ENCODE peak calls at places on chromosomes 2 and 18, in five cellular contexts. One of them, this sample, is unnamed.

GRCh38 chr2:18740428-18740827 is 151.1 kb upstream of the NT5C1B start:
- DNase-seq in HCT116: no peak
- DNase-seq in fibroblast of lung: peak
- DNase-seq in K562: no peak
- DNase-seq in neural progenitor cell: no peak
- DNase-seq in this sample: no peak

GRCh38 chr2:28802975-28803429 is 7.6 kb upstream of the SPDYA start:
- DNase-seq in K562: no peak
- DNase-seq in neural progenitor cell: no peak
- DNase-seq in fibroblast of lung: peak
- DNase-seq in HCT116: no peak
- DNase-seq in this sample: peak

GRCh38 chr2:71453404-71454220 is at the start of gene DYSF:
- DNase-seq in K562: peak
- DNase-seq in neural progenitor cell: peak
- DNase-seq in fibroblast of lung: peak
- DNase-seq in HCT116: no peak
- DNase-seq in this sample: no peak

GRCh38 chr18:76619342-76620315 is 124.6 kb upstream of the ZNF516 start:
- DNase-seq in K562: no peak
- DNase-seq in HCT116: no peak
- DNase-seq in neural progenitor cell: peak
- DNase-seq in fibroblast of lung: peak
- DNase-seq in this sample: no peak

GRCh38 chr2:222433381-222434173 is 9.2 kb downstream of the SGPP2 start:
- DNase-seq in K562: no peak
- DNase-seq in HCT116: no peak
- DNase-seq in fibroblast of lung: no peak
- DNase-seq in neural progenitor cell: no peak
- DNase-seq in this sample: no peak

GRCh38 chr18:54280206-54280550 is 10.9 kb downstream of the POLI start:
- DNase-seq in neural progenitor cell: peak
- DNase-seq in K562: no peak
- DNase-seq in HCT116: no peak
- DNase-seq in fibroblast of lung: no peak
- DNase-seq in this sample: no peak

GRCh38 chr2:238593678-238594077 is 167.0 kb downstream of the ASB1 start:
- DNase-seq in HCT116: no peak
- DNase-seq in fibroblast of lung: no peak
- DNase-seq in neural progenitor cell: no peak
- DNase-seq in K562: no peak
- DNase-seq in this sample: no peak

GRCh38 chr2:205704101-205704741 is 21.9 kb downstream of the NRP2 start:
- DNase-seq in neural progenitor cell: no peak
- DNase-seq in K562: no peak
- DNase-seq in fibroblast of lung: no peak
- DNase-seq in HCT116: no peak
- DNase-seq in this sample: no peak

GRCh38 chr2:117770696-117771095 is 43.8 kb upstream of the DDX18 start:
- DNase-seq in HCT116: no peak
- DNase-seq in fibroblast of lung: no peak
- DNase-seq in K562: no peak
- DNase-seq in neural progenitor cell: no peak
- DNase-seq in this sample: no peak

GRCh38 chr2:8602809-8603208 is 79.0 kb upstream of the ID2 start:
- DNase-seq in K562: no peak
- DNase-seq in HCT116: no peak
- DNase-seq in neural progenitor cell: no peak
- DNase-seq in fibroblast of lung: no peak
- DNase-seq in this sample: no peak

GRCh38 chr2:31053929-31054328 is 84.3 kb downstream of the GALNT14 start:
- DNase-seq in fibroblast of lung: no peak
- DNase-seq in HCT116: no peak
- DNase-seq in neural progenitor cell: no peak
- DNase-seq in K562: no peak
- DNase-seq in this sample: no peak

GRCh38 chr2:40824269-40824668 is 372.4 kb upstream of the SLC8A1 start:
- DNase-seq in fibroblast of lung: no peak
- DNase-seq in neural progenitor cell: no peak
- DNase-seq in K562: no peak
- DNase-seq in HCT116: no peak
- DNase-seq in this sample: no peak

GRCh38 chr2:128185576-128185975 is 94.6 kb downstream of the UGGT1 start:
- DNase-seq in fibroblast of lung: no peak
- DNase-seq in neural progenitor cell: no peak
- DNase-seq in HCT116: no peak
- DNase-seq in K562: no peak
- DNase-seq in this sample: no peak

GRCh38 chr2:159034728-159035127 is 66.3 kb downstream of the TANC1 start:
- DNase-seq in K562: no peak
- DNase-seq in neural progenitor cell: no peak
- DNase-seq in HCT116: no peak
- DNase-seq in fibroblast of lung: no peak
- DNase-seq in this sample: no peak

GRCh38 chr2:85997016-85997970 is 108.4 kb downstream of the POLR1A start:
- DNase-seq in fibroblast of lung: no peak
- DNase-seq in K562: peak
- DNase-seq in HCT116: no peak
- DNase-seq in neural progenitor cell: no peak
- DNase-seq in this sample: no peak

GRCh38 chr2:23385351-23385747 is 370 bp downstream of the KLHL29 start:
- DNase-seq in HCT116: no peak
- DNase-seq in K562: no peak
- DNase-seq in neural progenitor cell: peak
- DNase-seq in fibroblast of lung: peak
- DNase-seq in this sample: no peak

GRCh38 chr2:44275915-44276279 is 617 bp downstream of the SLC3A1 start:
- DNase-seq in neural progenitor cell: no peak
- DNase-seq in fibroblast of lung: peak
- DNase-seq in K562: no peak
- DNase-seq in HCT116: no peak
- DNase-seq in this sample: no peak

GRCh38 chr2:31238906-31239841 is 5.2 kb downstream of the EHD3 start:
- DNase-seq in HCT116: no peak
- DNase-seq in neural progenitor cell: no peak
- DNase-seq in K562: no peak
- DNase-seq in fibroblast of lung: no peak
- DNase-seq in this sample: no peak

GRCh38 chr2:237922641-237923361 is 44.0 kb upstream of the UBE2F start:
- DNase-seq in neural progenitor cell: no peak
- DNase-seq in K562: no peak
- DNase-seq in HCT116: peak
- DNase-seq in fibroblast of lung: no peak
- DNase-seq in this sample: peak

GRCh38 chr2:98269274-98269673 is 77.0 kb upstream of the CNGA3 start:
- DNase-seq in neural progenitor cell: peak
- DNase-seq in HCT116: peak
- DNase-seq in fibroblast of lung: peak
- DNase-seq in K562: peak
- DNase-seq in this sample: no peak

GRCh38 chr2:206275274-206276160 is 1.1 kb downstream of the ZDBF2 start:
- DNase-seq in neural progenitor cell: peak
- DNase-seq in HCT116: no peak
- DNase-seq in fibroblast of lung: peak
- DNase-seq in K562: no peak
- DNase-seq in this sample: no peak

DNA sequence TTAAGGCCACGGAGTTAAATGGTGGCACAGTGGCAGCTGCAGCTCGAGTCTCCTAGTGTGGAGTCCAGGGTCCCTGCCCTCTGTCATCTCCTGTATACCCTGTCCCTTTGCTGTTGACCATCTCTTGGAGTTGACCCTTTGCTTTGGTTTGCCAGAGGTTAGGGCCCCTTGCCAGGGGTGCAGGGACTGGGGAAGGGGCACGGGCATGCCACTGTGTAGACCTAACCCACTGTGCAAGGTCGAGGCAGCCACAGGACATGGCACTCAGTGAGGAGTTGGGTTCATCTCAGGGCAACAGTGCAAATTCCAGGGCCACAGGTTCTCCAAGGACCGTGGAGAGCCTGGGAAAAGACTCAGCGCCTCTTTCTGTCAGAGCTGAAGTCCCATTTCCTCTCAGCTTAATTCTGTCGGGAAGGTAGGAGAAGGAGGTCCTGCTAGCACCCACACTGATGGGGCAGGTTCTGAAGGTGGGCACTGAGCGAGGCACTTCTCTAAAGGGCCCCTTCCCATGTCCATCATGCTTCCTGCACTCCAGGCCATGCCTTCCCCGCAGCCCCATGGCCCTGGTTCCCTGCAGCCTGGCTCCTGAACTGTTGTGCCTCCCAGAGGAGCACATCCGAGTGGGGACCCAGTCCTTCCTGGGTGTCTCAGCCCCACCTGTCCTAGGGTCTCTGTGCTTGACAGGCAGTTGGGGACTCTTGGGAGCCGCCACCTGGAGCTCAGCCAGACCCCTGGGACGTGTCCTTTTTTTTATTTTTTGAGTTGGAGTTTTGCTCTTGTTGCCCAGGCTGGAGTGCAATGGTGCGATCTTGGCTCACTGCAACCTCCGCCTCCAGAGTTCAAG is 2.8 kb downstream of the KHK start:
- DNase-seq in fibroblast of lung: no peak
- DNase-seq in HCT116: no peak
- DNase-seq in K562: no peak
- DNase-seq in neural progenitor cell: no peak
- DNase-seq in this sample: no peak
- H3K4me2 ChIP-seq in fibroblast of lung: no peak
- H3K4me2 ChIP-seq in HCT116: no peak
- H3K4me2 ChIP-seq in K562: peak
- H3K4me2 ChIP-seq in neural progenitor cell: no peak
- H3K4me2 ChIP-seq in this sample: no peak

DNA sequence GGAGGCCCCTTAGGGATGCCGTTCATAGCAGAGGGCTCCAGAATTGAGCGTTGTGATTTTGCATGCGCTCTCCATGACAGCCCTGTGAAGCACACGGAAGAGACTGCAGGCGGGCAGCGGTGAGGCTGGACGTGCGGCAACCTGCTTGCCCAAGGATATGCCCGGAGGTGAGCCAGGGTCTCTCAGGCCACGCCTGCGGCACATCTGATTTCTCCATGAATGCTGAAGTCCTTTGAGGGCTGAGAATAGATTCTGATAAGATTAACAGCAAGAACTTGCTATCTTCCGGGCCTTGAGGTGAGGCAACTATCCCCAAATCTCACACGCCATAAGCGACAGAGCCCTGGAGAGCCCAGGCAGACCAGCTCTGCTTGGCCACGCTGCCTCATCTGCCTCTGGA is 55.6 kb upstream of the LAMA1 start:
- DNase-seq in K562: no peak
- DNase-seq in fibroblast of lung: no peak
- DNase-seq in HCT116: no peak
- DNase-seq in neural progenitor cell: no peak
- DNase-seq in this sample: no peak
- H3K27ac ChIP-seq in K562: no peak
- H3K27ac ChIP-seq in fibroblast of lung: no peak
- H3K27ac ChIP-seq in HCT116: no peak
- H3K27ac ChIP-seq in neural progenitor cell: no peak
- H3K27ac ChIP-seq in this sample: no peak

GRCh38 chr18:35458677-35459441 is 38.9 kb downstream of the INO80C start:
- DNase-seq in K562: peak
- DNase-seq in HCT116: peak
- DNase-seq in neural progenitor cell: no peak
- DNase-seq in fibroblast of lung: peak
- DNase-seq in this sample: no peak
- H3K4me2 ChIP-seq in K562: peak
- H3K4me2 ChIP-seq in HCT116: peak
- H3K4me2 ChIP-seq in neural progenitor cell: no peak
- H3K4me2 ChIP-seq in fibroblast of lung: no peak
- H3K4me2 ChIP-seq in this sample: peak

GRCh38 chr18:2992995-2993877 is 19.7 kb downstream of the LPIN2 start:
- DNase-seq in HCT116: no peak
- DNase-seq in fibroblast of lung: no peak
- DNase-seq in neural progenitor cell: no peak
- DNase-seq in K562: no peak
- DNase-seq in this sample: no peak
- H3K27ac ChIP-seq in HCT116: no peak
- H3K27ac ChIP-seq in fibroblast of lung: no peak
- H3K27ac ChIP-seq in neural progenitor cell: no peak
- H3K27ac ChIP-seq in K562: no peak
- H3K27ac ChIP-seq in this sample: no peak

DNA sequence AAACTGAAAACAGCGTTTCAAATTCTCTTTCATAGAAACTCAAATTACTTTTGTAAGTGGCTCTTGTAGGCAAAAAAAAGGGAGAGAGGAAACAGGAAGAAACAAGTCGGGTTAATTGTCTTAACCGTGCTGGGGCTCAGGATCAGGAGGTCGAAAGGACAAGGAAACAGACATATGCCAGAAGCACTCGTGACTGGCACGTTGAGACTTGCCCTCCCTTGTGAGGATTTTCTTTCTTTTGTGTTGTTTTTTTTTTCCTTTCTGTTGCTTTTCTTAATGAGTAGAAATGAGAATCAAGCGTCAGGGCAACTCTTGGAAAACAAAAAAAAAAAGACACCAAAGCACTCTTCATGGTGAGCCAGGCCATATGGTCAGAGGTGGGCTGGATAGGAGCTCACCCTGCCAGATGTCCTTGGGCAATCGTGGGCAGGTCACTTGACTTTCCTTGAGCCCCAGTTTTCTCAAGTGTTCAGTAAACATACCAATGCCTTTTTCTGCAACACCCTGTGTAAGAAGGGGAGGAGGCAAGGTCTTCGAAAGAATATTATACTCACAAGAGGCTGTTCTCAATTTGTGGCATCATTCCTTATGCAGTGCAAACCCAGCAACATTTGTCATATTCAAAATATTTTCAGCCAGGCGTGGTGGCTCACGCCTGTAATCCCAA is 23.0 kb upstream of the TMEM87B start:
- DNase-seq in K562: no peak
- DNase-seq in HCT116: no peak
- DNase-seq in fibroblast of lung: peak
- DNase-seq in neural progenitor cell: peak
- DNase-seq in this sample: no peak
- H3K4me2 ChIP-seq in K562: no peak
- H3K4me2 ChIP-seq in HCT116: peak
- H3K4me2 ChIP-seq in fibroblast of lung: peak
- H3K4me2 ChIP-seq in neural progenitor cell: peak
- H3K4me2 ChIP-seq in this sample: peak

GRCh38 chr2:160871096-160871495 is 289.1 kb upstream of the TANK start:
- DNase-seq in neural progenitor cell: no peak
- DNase-seq in HCT116: no peak
- DNase-seq in K562: no peak
- DNase-seq in fibroblast of lung: peak
- DNase-seq in this sample: no peak
- H3K27ac ChIP-seq in neural progenitor cell: no peak
- H3K27ac ChIP-seq in HCT116: no peak
- H3K27ac ChIP-seq in K562: no peak
- H3K27ac ChIP-seq in fibroblast of lung: peak
- H3K27ac ChIP-seq in this sample: no peak

DNA sequence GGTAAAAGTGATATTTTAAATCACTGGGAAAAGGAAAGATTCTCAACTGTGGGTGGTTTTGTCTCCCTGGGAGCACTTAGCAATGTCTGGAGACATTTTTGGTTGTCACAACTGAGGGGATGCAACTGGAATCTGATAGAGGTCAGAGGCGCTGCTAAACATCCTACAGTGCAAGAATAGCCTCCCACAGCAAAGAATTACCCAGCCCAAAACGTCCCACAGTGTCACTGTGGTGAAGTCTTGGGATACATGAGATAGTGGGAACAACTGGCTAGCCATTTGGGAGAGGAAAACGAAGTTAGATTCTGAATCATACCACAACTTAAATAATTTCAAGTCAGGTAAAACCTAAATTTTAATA is 36.4 kb upstream of the NT5DC4 start:
- DNase-seq in K562: no peak
- DNase-seq in HCT116: no peak
- DNase-seq in fibroblast of lung: no peak
- DNase-seq in neural progenitor cell: no peak
- DNase-seq in this sample: no peak
- H3K4me2 ChIP-seq in K562: peak
- H3K4me2 ChIP-seq in HCT116: no peak
- H3K4me2 ChIP-seq in fibroblast of lung: no peak
- H3K4me2 ChIP-seq in neural progenitor cell: no peak
- H3K4me2 ChIP-seq in this sample: no peak

This sample was measured in keratinocyte.